ENCODE peak calls at places on chromosomes 13 and 19, in ten cellular contexts. One of them, this sample, is unnamed.

GRCh38 chr19:2041436-2041685 is 9.7 kb downstream of the MKNK2 start:
- DNase-seq in thoracic aorta: no peak
- DNase-seq in RWPE2: no peak
- DNase-seq in PC-3: no peak
- DNase-seq in HFF-Myc: no peak
- DNase-seq in endodermal cell: no peak
- DNase-seq in GM13976: no peak
- DNase-seq in lung: no peak
- DNase-seq in chondrocyte: no peak
- DNase-seq in mesothelial cell of epicardium: no peak
- DNase-seq in this sample: no peak

GRCh38 chr13:64709079-64709478 is 2521.1 kb downstream of the PCDH9 start:
- DNase-seq in RWPE2: no peak
- DNase-seq in lung: no peak
- DNase-seq in thoracic aorta: no peak
- DNase-seq in endodermal cell: no peak
- DNase-seq in HFF-Myc: peak
- DNase-seq in PC-3: no peak
- DNase-seq in mesothelial cell of epicardium: no peak
- DNase-seq in chondrocyte: no peak
- DNase-seq in GM13976: no peak
- DNase-seq in this sample: no peak

GRCh38 chr13:112943309-112944125 is 25.5 kb upstream of the MCF2L start:
- DNase-seq in PC-3: peak
- DNase-seq in thoracic aorta: no peak
- DNase-seq in RWPE2: no peak
- DNase-seq in lung: no peak
- DNase-seq in GM13976: peak
- DNase-seq in endodermal cell: peak
- DNase-seq in HFF-Myc: no peak
- DNase-seq in chondrocyte: no peak
- DNase-seq in mesothelial cell of epicardium: peak
- DNase-seq in this sample: peak

GRCh38 chr19:1064661-1065605 is 2.0 kb upstream of the ARHGAP45 start:
- DNase-seq in chondrocyte: no peak
- DNase-seq in GM13976: peak
- DNase-seq in lung: peak
- DNase-seq in RWPE2: no peak
- DNase-seq in thoracic aorta: no peak
- DNase-seq in PC-3: peak
- DNase-seq in HFF-Myc: no peak
- DNase-seq in mesothelial cell of epicardium: peak
- DNase-seq in endodermal cell: peak
- DNase-seq in this sample: peak

GRCh38 chr13:113948034-113948742 is 25.7 kb downstream of the C13orf46 start:
- DNase-seq in thoracic aorta: peak
- DNase-seq in HFF-Myc: no peak
- DNase-seq in GM13976: no peak
- DNase-seq in PC-3: no peak
- DNase-seq in RWPE2: no peak
- DNase-seq in lung: no peak
- DNase-seq in mesothelial cell of epicardium: no peak
- DNase-seq in chondrocyte: peak
- DNase-seq in endodermal cell: no peak
- DNase-seq in this sample: no peak

GRCh38 chr13:20350819-20351218 is 118.7 kb upstream of the GJB6 start:
- DNase-seq in mesothelial cell of epicardium: no peak
- DNase-seq in HFF-Myc: no peak
- DNase-seq in chondrocyte: no peak
- DNase-seq in GM13976: no peak
- DNase-seq in lung: no peak
- DNase-seq in RWPE2: no peak
- DNase-seq in endodermal cell: no peak
- DNase-seq in PC-3: no peak
- DNase-seq in thoracic aorta: no peak
- DNase-seq in this sample: no peak

GRCh38 chr13:99703908-99704307 is 202.6 kb downstream of the TM9SF2 start:
- DNase-seq in HFF-Myc: no peak
- DNase-seq in lung: no peak
- DNase-seq in GM13976: no peak
- DNase-seq in thoracic aorta: no peak
- DNase-seq in PC-3: no peak
- DNase-seq in RWPE2: no peak
- DNase-seq in endodermal cell: no peak
- DNase-seq in mesothelial cell of epicardium: no peak
- DNase-seq in chondrocyte: no peak
- DNase-seq in this sample: no peak

GRCh38 chr19:44924243-44924725 is 9.9 kb downstream of the APOC1 start:
- DNase-seq in chondrocyte: no peak
- DNase-seq in lung: no peak
- DNase-seq in RWPE2: no peak
- DNase-seq in HFF-Myc: no peak
- DNase-seq in endodermal cell: no peak
- DNase-seq in GM13976: no peak
- DNase-seq in thoracic aorta: no peak
- DNase-seq in PC-3: no peak
- DNase-seq in mesothelial cell of epicardium: no peak
- DNase-seq in this sample: no peak

GRCh38 chr13:29946093-29946492 is 95.7 kb upstream of the UBL3 start:
- DNase-seq in lung: no peak
- DNase-seq in endodermal cell: no peak
- DNase-seq in RWPE2: no peak
- DNase-seq in PC-3: no peak
- DNase-seq in thoracic aorta: no peak
- DNase-seq in mesothelial cell of epicardium: no peak
- DNase-seq in HFF-Myc: no peak
- DNase-seq in GM13976: no peak
- DNase-seq in chondrocyte: no peak
- DNase-seq in this sample: no peak

GRCh38 chr13:31199527-31199848 is 287 bp upstream of the B3GLCT start:
- DNase-seq in thoracic aorta: no peak
- DNase-seq in RWPE2: no peak
- DNase-seq in mesothelial cell of epicardium: no peak
- DNase-seq in HFF-Myc: no peak
- DNase-seq in chondrocyte: no peak
- DNase-seq in GM13976: no peak
- DNase-seq in PC-3: no peak
- DNase-seq in lung: no peak
- DNase-seq in endodermal cell: no peak
- DNase-seq in this sample: no peak

GRCh38 chr13:72144625-72145024 is 277.6 kb upstream of the DACH1 start:
- DNase-seq in GM13976: no peak
- DNase-seq in chondrocyte: no peak
- DNase-seq in lung: no peak
- DNase-seq in RWPE2: no peak
- DNase-seq in thoracic aorta: no peak
- DNase-seq in mesothelial cell of epicardium: no peak
- DNase-seq in endodermal cell: no peak
- DNase-seq in PC-3: peak
- DNase-seq in HFF-Myc: no peak
- DNase-seq in this sample: no peak

DNA sequence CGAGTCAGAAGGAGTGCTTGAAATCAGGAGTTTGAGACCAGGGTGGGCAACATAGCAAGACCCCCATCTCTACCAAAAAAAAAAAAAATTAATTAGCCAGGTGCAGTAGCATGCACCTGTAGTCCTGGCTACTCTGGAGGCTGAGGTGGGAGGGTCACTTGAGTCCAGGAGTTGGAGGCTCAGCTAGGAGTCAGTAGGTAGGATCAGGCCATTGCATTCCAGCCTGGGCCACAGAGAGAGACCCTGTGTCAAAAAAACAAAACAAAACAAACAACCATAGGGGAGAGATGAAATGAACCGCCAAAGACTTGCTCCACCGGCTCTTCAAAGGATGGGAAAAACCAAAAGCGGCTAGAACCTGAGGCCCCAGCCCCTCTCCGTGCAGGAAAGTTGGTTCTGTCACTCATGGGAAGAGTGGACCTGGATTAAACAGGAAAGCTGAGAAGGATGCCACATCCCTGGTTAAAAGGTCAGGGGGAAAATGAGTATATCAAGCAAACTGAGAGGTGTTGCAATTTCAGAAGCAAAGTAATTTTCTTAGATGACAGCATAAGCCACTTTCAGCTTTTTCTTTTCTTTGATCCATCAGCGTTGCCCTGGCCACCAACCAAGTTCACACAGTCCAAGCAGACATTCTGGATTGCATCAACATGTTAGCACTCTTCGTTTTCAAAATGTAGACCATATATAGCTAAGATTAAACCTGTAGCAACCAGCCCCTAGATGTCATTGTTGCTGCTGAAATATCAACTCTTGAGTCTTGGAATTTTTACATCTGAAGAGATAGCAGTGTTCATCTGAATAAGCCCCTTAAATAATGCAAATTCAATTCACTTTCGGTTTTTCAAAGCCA is 8.9 kb upstream of the ZNF507 start:
- DNase-seq in endodermal cell: no peak
- DNase-seq in chondrocyte: no peak
- DNase-seq in GM13976: no peak
- DNase-seq in lung: no peak
- DNase-seq in thoracic aorta: no peak
- DNase-seq in HFF-Myc: no peak
- DNase-seq in RWPE2: no peak
- DNase-seq in mesothelial cell of epicardium: no peak
- DNase-seq in PC-3: peak
- DNase-seq in this sample: no peak
- TF ChIP-seq CTCF in endodermal cell: no peak
- TF ChIP-seq CTCF in chondrocyte: peak
- TF ChIP-seq CTCF in GM13976: no peak
- TF ChIP-seq CTCF in lung: no peak
- TF ChIP-seq CTCF in thoracic aorta: no peak
- TF ChIP-seq CTCF in HFF-Myc: no peak
- TF ChIP-seq CTCF in RWPE2: peak
- TF ChIP-seq CTCF in mesothelial cell of epicardium: no peak
- TF ChIP-seq CTCF in PC-3: peak
- TF ChIP-seq CTCF in this sample: no peak

DNA sequence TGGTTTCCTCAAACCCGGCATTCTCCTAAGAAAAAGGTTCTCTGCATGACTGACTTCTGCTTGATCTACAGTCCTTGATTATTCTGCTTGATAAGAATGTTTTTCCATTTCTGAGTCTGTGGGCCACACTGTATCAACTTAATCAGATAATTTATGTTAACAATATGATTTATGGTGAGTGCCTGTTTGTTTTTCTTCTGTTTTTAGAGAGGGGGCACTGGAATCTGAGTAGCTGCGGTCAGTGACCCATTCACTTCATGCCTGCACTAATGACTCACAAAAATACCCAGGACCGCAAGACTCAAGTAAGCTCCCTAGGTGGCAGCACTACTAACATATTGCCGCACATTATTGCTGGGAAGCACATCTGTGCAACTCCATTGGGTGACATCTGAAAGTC is 542.3 kb upstream of the ATXN8OS start:
- DNase-seq in lung: no peak
- DNase-seq in thoracic aorta: no peak
- DNase-seq in GM13976: peak
- DNase-seq in chondrocyte: no peak
- DNase-seq in RWPE2: no peak
- DNase-seq in endodermal cell: peak
- DNase-seq in PC-3: peak
- DNase-seq in HFF-Myc: peak
- DNase-seq in mesothelial cell of epicardium: no peak
- DNase-seq in this sample: peak
- TF ChIP-seq CTCF in lung: no peak
- TF ChIP-seq CTCF in thoracic aorta: no peak
- TF ChIP-seq CTCF in GM13976: peak
- TF ChIP-seq CTCF in chondrocyte: peak
- TF ChIP-seq CTCF in RWPE2: peak
- TF ChIP-seq CTCF in endodermal cell: peak
- TF ChIP-seq CTCF in PC-3: peak
- TF ChIP-seq CTCF in HFF-Myc: peak
- TF ChIP-seq CTCF in mesothelial cell of epicardium: no peak
- TF ChIP-seq CTCF in this sample: peak

DNA sequence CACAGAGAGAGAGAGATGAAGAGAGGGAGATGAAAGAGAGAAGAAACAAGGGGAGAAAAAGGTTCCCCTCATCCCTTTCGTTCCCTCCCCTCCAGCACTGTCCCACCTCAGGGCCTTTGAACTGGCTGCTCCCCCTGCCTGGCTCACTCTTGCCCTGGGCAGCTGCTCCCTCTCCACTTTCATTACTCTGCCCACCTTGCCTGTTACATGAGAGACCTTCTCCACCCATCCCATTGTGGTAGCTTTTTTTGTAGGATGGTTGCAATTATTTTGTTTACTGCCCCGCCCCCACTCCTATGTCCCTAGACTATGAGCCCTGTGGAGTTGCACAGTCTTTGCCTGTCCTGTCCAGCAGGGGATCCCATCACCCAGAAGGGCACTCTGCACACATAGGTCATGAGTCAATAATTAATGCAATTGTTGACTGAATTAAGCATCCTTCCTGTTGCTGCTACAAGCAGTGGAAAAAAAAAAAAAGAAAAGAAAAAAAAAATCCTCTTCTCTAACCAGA is 14.1 kb downstream of the C19orf81 start:
- DNase-seq in RWPE2: no peak
- DNase-seq in endodermal cell: no peak
- DNase-seq in thoracic aorta: no peak
- DNase-seq in chondrocyte: no peak
- DNase-seq in GM13976: no peak
- DNase-seq in HFF-Myc: no peak
- DNase-seq in mesothelial cell of epicardium: no peak
- DNase-seq in PC-3: peak
- DNase-seq in lung: no peak
- DNase-seq in this sample: no peak
- TF ChIP-seq CTCF in RWPE2: no peak
- TF ChIP-seq CTCF in endodermal cell: peak
- TF ChIP-seq CTCF in thoracic aorta: no peak
- TF ChIP-seq CTCF in chondrocyte: no peak
- TF ChIP-seq CTCF in GM13976: no peak
- TF ChIP-seq CTCF in HFF-Myc: no peak
- TF ChIP-seq CTCF in mesothelial cell of epicardium: no peak
- TF ChIP-seq CTCF in PC-3: peak
- TF ChIP-seq CTCF in lung: no peak
- TF ChIP-seq CTCF in this sample: no peak

DNA sequence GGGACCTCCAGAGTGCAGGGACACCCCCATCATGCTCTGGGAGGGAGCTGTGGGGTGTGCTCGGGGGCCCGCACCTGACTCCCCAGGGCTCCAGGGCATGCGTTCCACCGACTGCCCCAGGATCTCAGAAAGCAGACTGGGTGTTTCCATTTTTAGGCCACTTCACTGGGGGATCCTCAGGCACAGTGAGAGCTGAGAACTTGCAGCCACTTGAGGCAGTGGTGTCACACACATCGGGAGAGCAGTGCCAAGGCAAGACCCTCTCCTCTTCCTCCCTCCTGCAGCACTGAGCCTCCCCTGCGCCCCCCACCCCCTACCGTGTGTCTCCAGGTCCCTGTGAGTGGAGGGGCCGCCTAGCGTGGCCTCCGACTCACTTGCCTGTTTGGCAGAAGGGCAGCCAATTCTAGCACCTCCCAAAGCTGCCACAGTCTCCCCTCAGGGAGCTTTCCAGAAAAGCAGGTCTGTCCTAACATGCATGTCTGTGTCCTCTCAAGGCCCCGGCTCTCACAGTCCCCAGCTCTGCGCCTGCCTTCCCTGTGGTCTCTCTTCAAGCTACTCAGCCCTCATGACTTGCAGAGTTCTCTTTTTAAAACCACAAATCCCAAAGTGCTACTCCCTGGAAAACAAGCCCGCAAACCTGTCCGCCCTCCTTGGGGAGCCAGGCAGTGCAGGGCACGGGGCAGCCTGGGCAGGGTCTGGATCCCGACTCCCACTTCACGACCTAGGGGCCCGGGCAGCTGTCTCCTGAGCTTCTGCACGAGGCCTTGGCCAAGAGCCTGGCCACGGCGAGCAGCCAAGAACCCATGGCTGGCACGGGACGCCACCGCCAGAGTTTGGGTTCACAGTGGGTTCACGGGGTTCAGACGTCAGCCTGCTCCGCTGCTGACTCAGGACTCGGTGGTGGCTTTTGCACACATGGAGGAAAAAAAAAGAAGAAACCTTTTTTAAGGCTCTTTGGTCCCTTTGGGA is 94.1 kb downstream of the STK24 start:
- DNase-seq in HFF-Myc: no peak
- DNase-seq in GM13976: peak
- DNase-seq in endodermal cell: peak
- DNase-seq in thoracic aorta: no peak
- DNase-seq in RWPE2: no peak
- DNase-seq in PC-3: no peak
- DNase-seq in mesothelial cell of epicardium: no peak
- DNase-seq in lung: peak
- DNase-seq in chondrocyte: no peak
- DNase-seq in this sample: peak
- TF ChIP-seq CTCF in HFF-Myc: no peak
- TF ChIP-seq CTCF in GM13976: peak
- TF ChIP-seq CTCF in endodermal cell: peak
- TF ChIP-seq CTCF in thoracic aorta: no peak
- TF ChIP-seq CTCF in RWPE2: peak
- TF ChIP-seq CTCF in PC-3: peak
- TF ChIP-seq CTCF in mesothelial cell of epicardium: no peak
- TF ChIP-seq CTCF in lung: no peak
- TF ChIP-seq CTCF in chondrocyte: peak
- TF ChIP-seq CTCF in this sample: peak

This sample was measured in GM10248.